ENCODE peak calls at places on chromosomes 13 and 19, in four cellular contexts. One of them, this sample, is unnamed.

GRCh38 chr19:38979867-38980266 is 4.3 kb upstream of the FBXO17 start:
- DNase-seq in K562: no peak
- DNase-seq in HepG2: no peak
- DNase-seq in GM12878: no peak
- DNase-seq in this sample: no peak

GRCh38 chr19:923551-924211 is 2.2 kb upstream of the ARID3A start:
- DNase-seq in GM12878: no peak
- DNase-seq in HepG2: no peak
- DNase-seq in K562: no peak
- DNase-seq in this sample: peak; percentile 68

GRCh38 chr13:32659736-32660135 is 73.5 kb downstream of the PDS5B start:
- DNase-seq in HepG2: no peak
- DNase-seq in K562: no peak
- DNase-seq in GM12878: no peak
- DNase-seq in this sample: no peak

GRCh38 chr19:4448147-4448985 is 9.2 kb downstream of the UBXN6 start:
- DNase-seq in GM12878: no peak
- DNase-seq in K562: peak; percentile 12
- DNase-seq in HepG2: no peak
- DNase-seq in this sample: peak; percentile 31

GRCh38 chr13:47119568-47120080 is 222.8 kb upstream of the HTR2A start:
- DNase-seq in HepG2: no peak
- DNase-seq in GM12878: no peak
- DNase-seq in K562: no peak
- DNase-seq in this sample: no peak

GRCh38 chr19:34214040-34214439 is 40.3 kb upstream of the GARRE1 start:
- DNase-seq in K562: no peak
- DNase-seq in HepG2: no peak
- DNase-seq in GM12878: no peak
- DNase-seq in this sample: no peak

GRCh38 chr13:57138988-57139387 is 1.7 kb upstream of the PRR20A start:
- DNase-seq in K562: no peak
- DNase-seq in GM12878: no peak
- DNase-seq in HepG2: no peak
- DNase-seq in this sample: no peak

GRCh38 chr13:88602786-88603777 is 931.9 kb downstream of the SLITRK5 start:
- DNase-seq in HepG2: no peak
- DNase-seq in K562: no peak
- DNase-seq in GM12878: no peak
- DNase-seq in this sample: no peak

GRCh38 chr19:19151418-19151817 is 13.1 kb upstream of the TMEM161A start:
- DNase-seq in HepG2: no peak
- DNase-seq in GM12878: no peak
- DNase-seq in K562: no peak
- DNase-seq in this sample: no peak

GRCh38 chr19:36245210-36246005 is 30.5 kb downstream of the ZNF146 start:
- DNase-seq in HepG2: no peak
- DNase-seq in GM12878: no peak
- DNase-seq in K562: no peak
- DNase-seq in this sample: peak; percentile 87

GRCh38 chr13:51325837-51326236 is 13.7 kb upstream of the SERPINE3 start:
- DNase-seq in GM12878: no peak
- DNase-seq in HepG2: no peak
- DNase-seq in K562: no peak
- DNase-seq in this sample: no peak

GRCh38 chr19:12953456-12954149 is 3.4 kb downstream of the GADD45GIP1 start:
- DNase-seq in HepG2: no peak
- DNase-seq in GM12878: no peak
- DNase-seq in K562: peak; percentile 9
- DNase-seq in this sample: no peak

GRCh38 chr13:114088234-114088633 is 44.2 kb downstream of the RASA3 start:
- DNase-seq in K562: no peak
- DNase-seq in HepG2: no peak
- DNase-seq in GM12878: no peak
- DNase-seq in this sample: no peak
- TF ChIP-seq CTCF in K562: no peak
- TF ChIP-seq CTCF in HepG2: no peak
- TF ChIP-seq CTCF in GM12878: no peak
- TF ChIP-seq CTCF in this sample: no peak

GRCh38 chr13:97946951-97947588 is 6.4 kb upstream of the IPO5 start:
- DNase-seq in K562: no peak
- DNase-seq in GM12878: no peak
- DNase-seq in HepG2: no peak
- DNase-seq in this sample: no peak
- H2AFZ ChIP-seq in K562: no peak overlapping the region
- H2AFZ ChIP-seq in GM12878: no peak overlapping the region
- H2AFZ ChIP-seq in HepG2: no peak overlapping the region
- H2AFZ ChIP-seq in this sample: peak overlapping the region; percentile 85

GRCh38 chr13:87498681-87499080 is 172.5 kb upstream of the SLITRK5 start:
- DNase-seq in HepG2: peak; percentile 0
- DNase-seq in GM12878: no peak
- DNase-seq in K562: no peak
- DNase-seq in this sample: no peak
- TF ChIP-seq FOXM1 in HepG2: no peak
- TF ChIP-seq FOXM1 in GM12878: no peak
- TF ChIP-seq FOXM1 in K562: no peak
- TF ChIP-seq FOXM1 in this sample: no peak

GRCh38 chr13:76822691-76823267 is 63.4 kb downstream of the KCTD12 start:
- DNase-seq in HepG2: no peak
- DNase-seq in GM12878: no peak
- DNase-seq in K562: no peak
- DNase-seq in this sample: no peak
- TF ChIP-seq CTCF in HepG2: peak; percentile 13
- TF ChIP-seq CTCF in GM12878: peak; percentile 24
- TF ChIP-seq CTCF in K562: no peak
- TF ChIP-seq CTCF in this sample: peak; percentile 35

This sample was measured in SK-N-SH.